ENCODE peak calls at places on chromosome 7, in ten cellular contexts. One of them, this sample, is unnamed.

GRCh38 chr7:134946260-134946659 is 40.0 kb upstream of the AGBL3 start:
- DNase-seq in fibroblast of lung: peak
- DNase-seq in adrenal gland: no peak
- DNase-seq in bronchial epithelial cell: peak
- DNase-seq in NCI-H2081: no peak
- DNase-seq in tibial nerve: no peak
- DNase-seq in GDM1: no peak
- DNase-seq in activated CD8-positive, alpha-beta memory T cell treated with anti-CD3 and anti-CD28 coated beads for 4 hours: no peak
- DNase-seq in HFFc6: no peak
- DNase-seq in fibroblast of the aortic adventitia: peak
- DNase-seq in this sample: peak

GRCh38 chr7:125316451-125316850 is 386.8 kb upstream of the POT1 start:
- DNase-seq in fibroblast of lung: peak
- DNase-seq in adrenal gland: no peak
- DNase-seq in bronchial epithelial cell: peak
- DNase-seq in NCI-H2081: peak
- DNase-seq in tibial nerve: no peak
- DNase-seq in GDM1: peak
- DNase-seq in activated CD8-positive, alpha-beta memory T cell treated with anti-CD3 and anti-CD28 coated beads for 4 hours: no peak
- DNase-seq in HFFc6: no peak
- DNase-seq in fibroblast of the aortic adventitia: no peak
- DNase-seq in this sample: peak

GRCh38 chr7:87628780-87629569 is 777 bp downstream of the RUNDC3B start:
- DNase-seq in fibroblast of lung: peak
- DNase-seq in adrenal gland: peak
- DNase-seq in bronchial epithelial cell: peak
- DNase-seq in NCI-H2081: peak
- DNase-seq in tibial nerve: no peak
- DNase-seq in GDM1: no peak
- DNase-seq in activated CD8-positive, alpha-beta memory T cell treated with anti-CD3 and anti-CD28 coated beads for 4 hours: no peak
- DNase-seq in HFFc6: no peak
- DNase-seq in fibroblast of the aortic adventitia: no peak
- DNase-seq in this sample: peak

GRCh38 chr7:29987821-29988317 is 1.7 kb downstream of the SCRN1 start:
- DNase-seq in fibroblast of lung: peak
- DNase-seq in adrenal gland: peak
- DNase-seq in bronchial epithelial cell: peak
- DNase-seq in NCI-H2081: peak
- DNase-seq in tibial nerve: no peak
- DNase-seq in GDM1: no peak
- DNase-seq in activated CD8-positive, alpha-beta memory T cell treated with anti-CD3 and anti-CD28 coated beads for 4 hours: no peak
- DNase-seq in HFFc6: peak
- DNase-seq in fibroblast of the aortic adventitia: peak
- DNase-seq in this sample: peak

GRCh38 chr7:116706668-116707126 is 34.7 kb downstream of the MET start:
- DNase-seq in fibroblast of lung: peak
- DNase-seq in adrenal gland: no peak
- DNase-seq in bronchial epithelial cell: peak
- DNase-seq in NCI-H2081: peak
- DNase-seq in tibial nerve: no peak
- DNase-seq in GDM1: no peak
- DNase-seq in activated CD8-positive, alpha-beta memory T cell treated with anti-CD3 and anti-CD28 coated beads for 4 hours: no peak
- DNase-seq in HFFc6: peak
- DNase-seq in fibroblast of the aortic adventitia: peak
- DNase-seq in this sample: peak

GRCh38 chr7:1947586-1948217 is 277.6 kb downstream of the ELFN1 start:
- DNase-seq in fibroblast of lung: no peak
- DNase-seq in adrenal gland: no peak
- DNase-seq in bronchial epithelial cell: no peak
- DNase-seq in NCI-H2081: no peak
- DNase-seq in tibial nerve: no peak
- DNase-seq in GDM1: no peak
- DNase-seq in activated CD8-positive, alpha-beta memory T cell treated with anti-CD3 and anti-CD28 coated beads for 4 hours: no peak
- DNase-seq in HFFc6: no peak
- DNase-seq in fibroblast of the aortic adventitia: no peak
- DNase-seq in this sample: no peak

GRCh38 chr7:100066953-100067352 is 14.6 kb downstream of the ZNF3 start:
- DNase-seq in fibroblast of lung: no peak
- DNase-seq in adrenal gland: no peak
- DNase-seq in bronchial epithelial cell: no peak
- DNase-seq in NCI-H2081: no peak
- DNase-seq in tibial nerve: no peak
- DNase-seq in GDM1: no peak
- DNase-seq in activated CD8-positive, alpha-beta memory T cell treated with anti-CD3 and anti-CD28 coated beads for 4 hours: no peak
- DNase-seq in HFFc6: no peak
- DNase-seq in fibroblast of the aortic adventitia: no peak
- DNase-seq in this sample: no peak

GRCh38 chr7:102279537-102280400 is 6.9 kb upstream of the SH2B2 start:
- DNase-seq in fibroblast of lung: peak
- DNase-seq in adrenal gland: peak
- DNase-seq in bronchial epithelial cell: no peak
- DNase-seq in NCI-H2081: peak
- DNase-seq in tibial nerve: no peak
- DNase-seq in GDM1: peak
- DNase-seq in activated CD8-positive, alpha-beta memory T cell treated with anti-CD3 and anti-CD28 coated beads for 4 hours: no peak
- DNase-seq in HFFc6: peak
- DNase-seq in fibroblast of the aortic adventitia: peak
- DNase-seq in this sample: peak

GRCh38 chr7:47568569-47568968 is 13.3 kb downstream of the TNS3 start:
- DNase-seq in fibroblast of lung: no peak
- DNase-seq in adrenal gland: peak
- DNase-seq in bronchial epithelial cell: no peak
- DNase-seq in NCI-H2081: no peak
- DNase-seq in tibial nerve: peak
- DNase-seq in GDM1: peak
- DNase-seq in activated CD8-positive, alpha-beta memory T cell treated with anti-CD3 and anti-CD28 coated beads for 4 hours: no peak
- DNase-seq in HFFc6: no peak
- DNase-seq in fibroblast of the aortic adventitia: no peak
- DNase-seq in this sample: no peak

GRCh38 chr7:151893405-151893923 is 16.5 kb upstream of the PRKAG2 start:
- DNase-seq in fibroblast of lung: no peak
- DNase-seq in adrenal gland: no peak
- DNase-seq in bronchial epithelial cell: no peak
- DNase-seq in NCI-H2081: no peak
- DNase-seq in tibial nerve: no peak
- DNase-seq in GDM1: no peak
- DNase-seq in activated CD8-positive, alpha-beta memory T cell treated with anti-CD3 and anti-CD28 coated beads for 4 hours: no peak
- DNase-seq in HFFc6: no peak
- DNase-seq in fibroblast of the aortic adventitia: no peak
- DNase-seq in this sample: no peak

GRCh38 chr7:136278057-136278456 is 300.9 kb upstream of the MTPN start:
- DNase-seq in fibroblast of lung: no peak
- DNase-seq in adrenal gland: no peak
- DNase-seq in bronchial epithelial cell: no peak
- DNase-seq in NCI-H2081: no peak
- DNase-seq in tibial nerve: no peak
- DNase-seq in GDM1: no peak
- DNase-seq in activated CD8-positive, alpha-beta memory T cell treated with anti-CD3 and anti-CD28 coated beads for 4 hours: no peak
- DNase-seq in HFFc6: no peak
- DNase-seq in fibroblast of the aortic adventitia: no peak
- DNase-seq in this sample: no peak